ENCODE peak calls at places on chromosomes 7 and 10, in ten cellular contexts. G, V, I, Q, S, W, M, J, R and U are unnamed samples.

GRCh38 chr7:46396501-46396900 is 475.4 kb upstream of the IGFBP3 start:
- DNase-seq in W (no peak), I (no peak), J (no peak), R (no peak), V (no peak), M (no peak), S (no peak), Q (no peak), G (no peak), U (no peak)

GRCh38 chr7:138701312-138701923 is at the start of gene SVOPL:
- DNase-seq in R (no peak), J (no peak), S (no peak), G (no peak), Q (no peak), M (no peak), W (no peak), I (no peak), V (no peak), U (no peak)

GRCh38 chr10:64813391-64813790 is 1292.2 kb downstream of the REEP3 start:
- DNase-seq in M (no peak), G (no peak), I (no peak), J (no peak), W (no peak), S (no peak), R (no peak), V (no peak), Q (peak; percentile 8), U (no peak)

GRCh38 chr7:45451636-45452035 is 122.5 kb upstream of the ADCY1 start:
- DNase-seq in M (no peak), R (no peak), W (no peak), I (no peak), V (no peak), Q (peak; percentile 13), G (no peak), J (no peak), S (no peak), U (no peak)

GRCh38 chr7:18694911-18695310 is 199.4 kb downstream of the HDAC9 start:
- DNase-seq in R (no peak), W (no peak), I (no peak), G (no peak), Q (no peak), M (no peak), J (no peak), V (no peak), S (no peak), U (no peak)

GRCh38 chr7:81594767-81595166 is 175.1 kb downstream of the HGF start:
- DNase-seq in W (no peak), M (no peak), S (no peak), G (no peak), R (no peak), J (no peak), Q (no peak), I (no peak), V (no peak), U (no peak)

GRCh38 chr7:70795948-70796347 is 336.0 kb upstream of the GALNT17 start:
- DNase-seq in S (no peak), V (no peak), Q (no peak), M (no peak), J (no peak), W (no peak), I (no peak), R (no peak), G (no peak), U (no peak)

GRCh38 chr7:82286096-82286841 is 157.3 kb downstream of the CACNA2D1 start:
- DNase-seq in Q (peak; percentile 9), M (no peak), G (no peak), R (no peak), V (no peak), I (no peak), S (no peak), W (no peak), J (no peak), U (no peak)

GRCh38 chr10:113044015-113044755 is 94.1 kb downstream of the TCF7L2 start:
- DNase-seq in Q (no peak), I (no peak), S (no peak), M (no peak), J (no peak), W (no peak), V (no peak), R (no peak), G (no peak), U (no peak)

GRCh38 chr7:151631149-151631967 is 111.7 kb upstream of the RHEB start:
- DNase-seq in J (peak; percentile 26), Q (peak; percentile 41), G (no peak), V (peak; percentile 60), R (no peak), I (no peak), M (peak; percentile 18), S (no peak), W (peak; percentile 8), U (no peak)

GRCh38 chr10:99834410-99834809 is 52.0 kb downstream of the ABCC2 start:
- DNase-seq in G (no peak), V (no peak), M (no peak), R (no peak), W (no peak), Q (peak; percentile 87), I (no peak), S (peak; percentile 78), J (no peak), U (no peak)

GRCh38 chr10:17235136-17235535 is 7.1 kb downstream of the VIM start:
- DNase-seq in S (no peak), J (no peak), R (no peak), Q (no peak), I (no peak), W (no peak), M (no peak), V (no peak), G (no peak), U (no peak)

GRCh38 chr10:114398587-114399331 is 5.5 kb downstream of the AFAP1L2 start:
- DNase-seq in W (no peak), R (no peak), Q (no peak), G (no peak), V (no peak), J (no peak), S (no peak), M (no peak), I (no peak), U (no peak)

GRCh38 chr7:47501406-47501805 is 80.5 kb downstream of the TNS3 start:
- DNase-seq in Q (peak; percentile 97), I (no peak), W (no peak), J (no peak), R (no peak), M (no peak), S (no peak), V (no peak), G (peak; percentile 31), U (no peak)

GRCh38 chr7:151781161-151781845 is 95.6 kb downstream of the PRKAG2 start:
- DNase-seq in W (no peak), V (no peak), I (no peak), J (no peak), G (peak; percentile 40), R (no peak), M (no peak), S (no peak), Q (no peak), U (no peak)

GRCh38 chr7:141663081-141663510 is 38.9 kb downstream of the DENND11 start:
- DNase-seq in Q (peak; percentile 32), V (peak; percentile 53), S (peak; percentile 41), G (no peak), I (no peak), W (no peak), R (peak; percentile 16), M (no peak), J (peak; percentile 41), U (no peak)

GRCh38 chr10:90432891-90433290 is 424.9 kb downstream of the HTR7 start:
- DNase-seq in W (no peak), V (no peak), G (no peak), S (no peak), R (no peak), M (no peak), J (no peak), I (no peak), Q (no peak), U (no peak)

GRCh38 chr10:13987472-13987871 is 343.3 kb downstream of the FRMD4A start:
- DNase-seq in I (no peak), S (no peak), R (no peak), G (no peak), M (no peak), J (no peak), Q (peak; percentile 81), V (no peak), W (no peak), U (no peak)

GRCh38 chr10:73576178-73576889 is 14.8 kb downstream of the USP54 start:
- DNase-seq in J (no peak), G (no peak), S (peak; percentile 13), V (no peak), I (no peak), Q (peak; percentile 90), M (no peak), W (no peak), R (no peak), U (no peak)

GRCh38 chr7:32905175-32905662 is 13.7 kb upstream of the KBTBD2 start:
- DNase-seq in G (no peak), Q (peak; percentile 58), J (peak; percentile 87), S (peak; percentile 32), M (no peak), W (peak; percentile 83), V (peak; percentile 98), I (peak; percentile 60), R (peak; percentile 83), U (no peak)

GRCh38 chr10:112585052-112585451 is 138.0 kb downstream of the VTI1A start:
- DNase-seq in G (no peak), J (no peak), V (no peak), R (no peak), I (no peak), M (no peak), Q (peak; percentile 56), S (peak; percentile 61), W (no peak), U (no peak)

GRCh38 chr7:135189961-135190360 is 19.5 kb upstream of the CYREN start:
- DNase-seq in W (no peak), M (no peak), S (no peak), J (no peak), I (no peak), Q (peak; percentile 63), R (no peak), V (no peak), G (no peak), U (no peak)

GRCh38 chr10:43407148-43407575 is 1.8 kb downstream of the HNRNPF start:
- DNase-seq in I (peak; percentile 18), S (no peak), W (peak; percentile 42), M (no peak), R (no peak), Q (peak; percentile 57), V (no peak), G (peak; percentile 78), J (peak; percentile 73), U (no peak)

GRCh38 chr10:97764519-97764931 is 7.3 kb downstream of the SFRP5 start:
- DNase-seq in J (no peak), M (no peak), Q (no peak), I (no peak), R (no peak), S (no peak), V (no peak), G (peak; percentile 35), W (no peak), U (no peak)

GRCh38 chr7:143901360-143901709 is 641 bp downstream of the TCAF1 start:
- DNase-seq in Q (peak; percentile 76), W (no peak), M (peak; percentile 20), R (no peak), G (peak; percentile 70), V (no peak), J (no peak), I (no peak), S (no peak), U (no peak)

GRCh38 chr10:7708832-7709231 is 5.7 kb downstream of the ITIH2 start:
- DNase-seq in W (no peak), Q (no peak), M (no peak), S (no peak), G (no peak), J (no peak), V (no peak), R (no peak), I (no peak), U (no peak)